ENCODE peak calls at places on chromosomes 11 and 22, in nine cellular contexts. K is GM23338, M is LNCaP clone FGC, L is lower lobe of right lung, O is colonic mucosa, H is HL-60, E is cardiac muscle cell, I is pancreas, D is A549. C is an unnamed sample.

GRCh38 chr22:31682751-31683150 is 20.7 kb upstream of the PISD start:
- DNase-seq in D (no peak), M (no peak), I (no peak), K (no peak), L (no peak), O (no peak), E (no peak), H (no peak), C (no peak)

GRCh38 chr11:119776031-119776636 is 47.1 kb upstream of the NECTIN1 start:
- DNase-seq in H (no peak), D (no peak), I (peak), E (no peak), O (no peak), M (no peak), L (no peak), K (no peak), C (no peak)

GRCh38 chr11:46119352-46120216 is 1.7 kb downstream of the PHF21A start:
- DNase-seq in O (peak), E (peak), K (peak), I (no peak), D (no peak), H (peak), L (peak), M (no peak), C (peak)

GRCh38 chr11:45141631-45142030 is 4.8 kb upstream of the PRDM11 start:
- DNase-seq in L (no peak), O (peak), M (no peak), H (no peak), K (no peak), I (no peak), E (no peak), D (no peak), C (no peak)

GRCh38 chr11:84247931-84248330 is 961.8 kb upstream of the CCDC90B start:
- DNase-seq in E (no peak), D (no peak), L (no peak), O (no peak), K (no peak), H (no peak), I (no peak), M (no peak), C (peak)

GRCh38 chr11:32210601-32211000 is 119.7 kb downstream of the RCN1 start:
- DNase-seq in H (no peak), E (no peak), O (no peak), L (no peak), I (no peak), M (no peak), K (no peak), D (no peak), C (peak)

GRCh38 chr22:16866167-16866566 is 41.0 kb upstream of the XKR3 start:
- DNase-seq in K (no peak), E (no peak), M (no peak), I (no peak), O (no peak), H (no peak), L (no peak), D (no peak), C (peak)

GRCh38 chr11:71447791-71448256 is 369 bp downstream of the DHCR7 start:
- DNase-seq in K (peak), I (peak), D (peak), L (no peak), H (no peak), E (peak), M (no peak), O (peak), C (no peak)

GRCh38 chr11:110297082-110297725 is 790 bp upstream of the RDX start:
- DNase-seq in I (no peak), K (no peak), D (no peak), H (no peak), M (peak), O (no peak), L (no peak), E (no peak), C (peak)

GRCh38 chr11:44309483-44310197 is at the start of gene ALX4:
- DNase-seq in E (peak), I (peak), M (peak), L (no peak), K (peak), H (peak), O (no peak), D (no peak), C (no peak)

GRCh38 chr11:121311373-121311772 is 18.8 kb downstream of the SC5D start:
- DNase-seq in K (no peak), I (no peak), L (no peak), D (no peak), M (no peak), H (no peak), E (no peak), O (no peak), C (no peak)

GRCh38 chr11:133064961-133065360 is 467.3 kb downstream of the OPCML start:
- DNase-seq in K (no peak), D (no peak), L (no peak), E (no peak), O (no peak), M (no peak), I (no peak), H (no peak), C (no peak)

GRCh38 chr11:19646921-19647320 is 65.7 kb upstream of the NAV2 start:
- DNase-seq in H (no peak), L (no peak), E (no peak), M (no peak), K (no peak), I (no peak), D (no peak), O (no peak), C (peak)

GRCh38 chr11:79437981-79438630 is 2.7 kb downstream of the TENM4 start:
- DNase-seq in L (no peak), K (peak), M (no peak), I (peak), E (peak), D (no peak), H (no peak), O (peak), C (peak)

GRCh38 chr11:60700689-60701508 is 1.5 kb downstream of the MS4A8 start:
- DNase-seq in L (no peak), H (no peak), I (no peak), M (peak), K (peak), D (peak), E (peak), O (peak), C (peak)

GRCh38 chr11:2860636-2861035 is 24.9 kb downstream of the CDKN1C start:
- DNase-seq in H (no peak), K (no peak), E (no peak), D (peak), I (peak), L (no peak), M (no peak), O (peak), C (no peak)

GRCh38 chr11:124481365-124482323 is 36.1 kb upstream of the OR8B8 start:
- DNase-seq in K (peak), E (peak), M (no peak), I (no peak), O (no peak), H (no peak), L (no peak), D (peak), C (peak)

DNA sequence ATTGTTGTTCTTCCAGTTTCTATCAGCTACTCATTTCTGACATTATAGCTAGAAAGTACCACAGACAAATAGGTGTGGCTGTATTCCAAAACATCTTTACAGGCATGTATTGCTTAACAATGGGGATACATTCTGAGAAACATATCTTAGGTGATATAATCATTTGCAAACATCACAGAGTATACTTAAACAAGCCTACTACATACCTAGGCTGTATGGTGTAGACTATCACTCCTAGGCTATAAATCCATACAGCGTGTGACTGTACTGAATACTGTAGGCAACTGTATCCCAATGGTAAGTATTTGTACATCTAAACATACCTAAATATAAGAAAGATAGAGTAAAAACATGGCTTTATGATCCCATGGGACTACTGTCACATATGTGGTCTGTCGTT is 231.8 kb downstream of the ETS1 start:
- DNase-seq in K (no peak), D (no peak), O (no peak), H (no peak), M (no peak), E (no peak), L (no peak), I (no peak), C (no peak)
- H3K4me3 ChIP-seq in K (no peak), D (no peak), O (no peak), H (no peak), M (no peak), E (no peak), L (no peak), I (no peak), C (no peak)

DNA sequence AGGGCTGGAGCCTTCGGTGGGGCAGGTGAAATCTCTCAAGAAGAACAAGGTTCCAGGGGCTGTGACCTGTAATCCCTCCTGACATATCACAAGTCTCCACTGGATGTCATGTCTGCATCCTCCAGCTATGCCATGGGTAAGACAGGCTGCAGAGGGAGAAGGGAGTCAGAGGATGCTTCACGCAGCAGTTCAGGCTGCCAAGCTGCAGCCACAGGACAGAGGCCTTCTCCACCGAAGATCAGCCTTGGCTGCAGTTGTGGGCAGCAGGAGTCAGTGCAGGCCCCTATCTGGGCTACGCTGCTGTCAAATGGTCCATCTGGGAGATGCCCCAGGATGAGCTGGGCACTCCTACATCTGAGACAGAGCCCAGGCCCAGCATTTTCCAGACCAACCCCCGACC is 25.0 kb downstream of the DKK3 start:
- DNase-seq in H (no peak), E (no peak), L (no peak), I (no peak), M (no peak), O (no peak), K (no peak), D (no peak), C (no peak)
- TF ChIP-seq CTCF in H (no peak), E (no peak), L (no peak), I (no peak), M (no peak), O (no peak), K (no peak), D (no peak), C (no peak)

GRCh38 chr11:27075655-27076054 is 35.0 kb downstream of the BBOX1 start:
- DNase-seq in H (no peak), O (no peak), I (no peak), E (no peak), L (no peak), D (no peak), M (no peak), K (no peak), C (no peak)
- H3K4me3 ChIP-seq in H (no peak), O (no peak), I (no peak), E (no peak), L (no peak), D (no peak), M (no peak), K (no peak), C (no peak)

DNA sequence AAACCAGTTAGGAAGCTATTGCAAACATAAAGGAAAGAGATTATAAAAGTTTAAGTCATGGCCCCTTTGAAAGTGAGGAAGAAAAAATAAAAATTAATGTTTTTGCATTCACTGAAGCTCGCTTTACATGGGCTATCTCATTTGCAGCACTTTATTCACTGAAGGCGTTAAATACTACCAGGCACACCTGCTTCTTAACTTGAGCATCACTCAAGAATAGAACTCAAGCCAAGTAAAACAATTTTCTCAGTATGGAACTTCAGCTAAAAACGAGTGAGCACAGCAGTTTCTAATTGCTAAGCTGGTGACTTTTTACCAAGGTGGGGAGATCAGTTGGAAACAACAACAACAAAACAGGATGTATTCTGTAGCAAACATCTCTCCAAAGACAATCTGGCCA is 405.6 kb downstream of the RAB38 start:
- DNase-seq in K (no peak), L (no peak), M (no peak), O (no peak), E (no peak), D (no peak), I (no peak), H (no peak), C (no peak)
- TF ChIP-seq CTCF in K (no peak), L (no peak), M (no peak), O (no peak), E (no peak), D (no peak), I (no peak), H (no peak), C (no peak)

DNA sequence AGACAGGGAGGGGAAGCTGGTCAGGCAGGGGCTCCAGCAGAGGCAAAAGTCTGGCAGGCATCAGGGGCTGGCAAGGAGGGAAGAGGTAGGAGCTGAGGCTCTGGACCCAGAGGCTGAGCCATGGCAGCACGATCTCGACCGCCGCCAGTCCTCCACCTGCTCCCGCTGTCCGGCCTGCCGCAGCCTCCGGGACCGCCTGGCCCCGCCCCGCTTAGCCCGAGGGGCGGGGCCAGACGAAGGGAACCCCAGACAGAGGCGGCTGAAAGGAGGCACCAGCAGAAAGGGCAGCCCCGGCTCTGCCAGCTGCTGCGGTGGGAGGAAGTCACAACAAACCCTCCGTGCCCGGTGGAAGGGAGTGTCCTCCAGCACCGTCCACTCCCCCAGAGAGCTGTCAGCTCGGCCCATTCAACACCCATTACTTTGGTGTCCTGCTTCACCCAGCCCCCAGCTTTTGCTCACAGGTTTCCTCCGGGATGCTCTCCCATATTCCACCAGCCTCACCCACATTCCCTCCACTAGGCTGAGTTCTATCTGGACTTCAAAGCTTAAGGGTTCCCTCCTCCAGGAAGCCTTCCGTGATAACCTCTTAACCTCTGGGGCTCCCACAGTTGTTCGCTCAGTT is at the start of gene MFNG:
- DNase-seq in D (peak), I (peak), O (peak), L (peak), K (peak), M (no peak), H (peak), E (peak), C (peak)
- H3K4me3 ChIP-seq in D (no peak), I (peak), O (peak), L (peak), K (peak), M (no peak), H (peak), E (no peak), C (no peak)

DNA sequence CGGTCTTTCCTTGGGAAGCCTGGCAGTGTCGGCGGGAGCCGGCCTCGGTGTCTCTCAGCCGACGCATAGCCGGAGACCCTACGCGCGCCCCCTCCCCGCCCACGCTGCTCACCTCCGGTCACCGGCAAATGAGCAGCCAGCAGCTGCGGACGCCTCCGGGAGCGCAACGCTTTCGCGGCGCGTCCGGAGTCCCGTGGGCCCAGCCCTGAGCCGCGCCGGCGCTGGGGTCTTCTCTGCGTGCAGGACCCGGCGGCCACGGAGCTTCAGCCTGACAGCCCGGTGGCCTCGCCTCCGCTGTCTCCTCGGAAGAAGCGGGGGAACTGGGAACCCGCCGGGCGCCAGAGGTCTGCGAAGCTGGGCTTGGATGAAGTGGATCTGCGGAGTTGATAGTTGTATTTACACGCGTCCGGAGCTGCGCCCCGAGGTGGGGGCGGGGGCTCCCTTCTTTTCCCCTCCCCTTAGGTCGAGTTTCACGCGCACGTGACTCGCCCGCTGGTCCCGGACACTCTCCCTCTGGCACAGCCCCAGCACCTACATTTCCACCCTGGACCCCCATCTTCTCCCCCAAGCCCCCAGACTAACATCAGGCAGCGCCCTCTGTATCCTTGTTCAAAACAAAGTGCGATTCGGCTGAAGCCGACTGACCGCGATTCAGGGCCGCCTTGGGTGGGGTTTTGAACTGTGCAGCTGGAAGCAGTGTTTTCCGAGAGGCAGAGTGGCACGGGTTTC is at the start of gene SLC43A1:
- DNase-seq in O (peak), I (peak), L (peak), M (no peak), D (peak), K (peak), E (peak), H (no peak), C (peak)
- TF ChIP-seq CTCF in O (no peak), I (no peak), L (no peak), M (no peak), D (no peak), K (no peak), E (no peak), H (no peak), C (no peak)

GRCh38 chr11:1843796-1844195 is 5.0 kb downstream of the TNNI2 start:
- DNase-seq in K (no peak), I (peak), M (no peak), O (no peak), L (no peak), E (no peak), H (no peak), D (no peak), C (no peak)

GRCh38 chr11:1843098-1843473 is 4.3 kb downstream of the TNNI2 start:
- DNase-seq in K (no peak), O (no peak), E (no peak), D (no peak), M (no peak), H (no peak), I (no peak), L (peak), C (no peak)

GRCh38 chr11:1840780-1841480 is 2.1 kb downstream of the TNNI2 start:
- DNase-seq in O (no peak), E (no peak), I (peak), H (no peak), L (peak), D (no peak), K (no peak), M (no peak), C (no peak)

GRCh38 chr11:1841511-1842148 is 2.8 kb downstream of the TNNI2 start:
- DNase-seq in I (peak), D (no peak), L (peak), M (no peak), H (no peak), E (no peak), O (no peak), K (no peak), C (no peak)

DNA sequence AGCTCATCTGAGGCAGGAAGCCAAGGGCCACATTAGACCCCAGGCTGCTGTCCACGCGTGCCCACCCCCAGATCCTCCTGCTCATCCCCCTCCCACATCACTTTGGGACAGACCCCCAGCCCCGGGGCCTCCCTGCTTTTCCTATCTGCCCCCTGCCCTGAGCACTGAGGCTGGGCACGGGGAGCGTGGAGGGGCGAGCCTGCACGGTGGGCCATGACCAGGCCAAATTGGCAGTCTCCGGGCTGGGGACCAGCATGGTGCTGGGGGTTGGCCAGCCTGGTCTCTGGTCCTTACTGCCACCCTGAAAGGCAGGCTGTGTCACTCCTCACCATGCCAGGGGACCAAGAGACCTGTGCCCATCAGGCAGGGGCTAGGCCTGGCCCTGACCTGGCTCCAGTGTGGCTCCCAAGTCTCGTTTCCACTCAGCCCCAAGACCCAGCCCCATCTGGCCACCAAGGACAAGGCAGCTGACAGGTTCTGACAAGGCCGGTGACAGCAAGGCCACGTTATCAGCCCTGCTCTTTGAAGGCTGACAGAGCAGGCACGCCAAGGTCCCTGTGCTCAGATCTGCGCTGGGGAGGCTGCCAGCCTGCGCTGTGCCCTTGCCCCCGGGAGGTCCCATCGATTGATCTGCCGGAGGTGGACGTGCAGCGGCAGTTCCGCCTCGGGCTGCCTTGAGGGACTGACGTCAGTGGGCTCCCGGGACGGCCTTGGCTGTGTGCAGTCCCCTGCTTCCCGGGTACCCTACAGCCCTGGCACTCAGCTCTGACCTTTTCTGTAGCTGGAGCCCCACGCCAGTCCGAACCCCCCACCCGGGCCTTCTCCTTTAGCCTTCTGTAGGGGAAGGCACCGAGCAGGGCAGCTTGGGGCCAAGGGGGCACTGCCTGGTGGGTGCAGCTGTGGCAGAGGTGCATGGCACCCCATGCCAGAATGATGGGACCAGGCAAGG is 3.6 kb downstream of the TNNI2 start:
- DNase-seq in L (peak), M (no peak), I (peak), O (no peak), E (peak), K (no peak), H (no peak), D (no peak), C (no peak)
- H3K4me3 ChIP-seq in L (no peak), M (no peak), I (no peak), O (no peak), E (no peak), K (no peak), H (no peak), D (no peak), C (no peak)

GRCh38 chr11:127420139-127420538 is 419.6 kb upstream of the KIRREL3 start:
- DNase-seq in E (no peak), O (no peak), H (no peak), L (no peak), D (no peak), I (no peak), K (no peak), M (no peak), C (no peak)
- TF ChIP-seq CTCF in E (no peak), O (no peak), H (no peak), L (no peak), D (no peak), I (no peak), K (no peak), M (no peak), C (no peak)

C was measured in fibroblast of the aortic adventitia.